ENCODE peak calls at places on chromosomes 2 and 18, in five cellular contexts. O, P, L, J and K are unnamed samples.

GRCh38 chr18:62521588-62521987 is 1.2 kb upstream of the ZCCHC2 start:
- DNase-seq in P (no peak), L (no peak), O (no peak), J (no peak), K (no peak)

GRCh38 chr18:6366776-6367175 is 47.9 kb downstream of the L3MBTL4 start:
- DNase-seq in L (no peak), J (no peak), P (no peak), O (no peak), K (no peak)

GRCh38 chr2:19548116-19548515 is 189.7 kb upstream of the OSR1 start:
- DNase-seq in L (no peak), J (no peak), O (no peak), P (no peak), K (no peak)

GRCh38 chr2:86068098-86069047 is 37.3 kb downstream of the POLR1A start:
- DNase-seq in P (no peak), O (no peak), L (no peak), J (peak; percentile 21), K (no peak)

GRCh38 chr2:9417725-9418124 is 5.6 kb downstream of the ITGB1BP1 start:
- DNase-seq in J (no peak), O (no peak), L (no peak), P (no peak), K (no peak)

GRCh38 chr2:40033781-40034180 is 254.7 kb upstream of the THUMPD2 start:
- DNase-seq in J (no peak), P (no peak), O (no peak), L (no peak), K (no peak)

GRCh38 chr18:33578371-33579146 is 540 bp downstream of the ASXL3 start:
- DNase-seq in O (no peak), L (peak; percentile 21), J (no peak), P (no peak), K (no peak)

GRCh38 chr2:172710584-172711024 is 25.0 kb upstream of the RAPGEF4 start:
- DNase-seq in O (no peak), L (no peak), P (peak; percentile 67), J (no peak), K (peak; percentile 69)

GRCh38 chr2:241724259-241724974 is 10.0 kb upstream of the D2HGDH start:
- DNase-seq in O (no peak), L (no peak), P (peak; percentile 66), J (peak; percentile 4), K (no peak)

GRCh38 chr2:188983427-188984101 is 9.4 kb downstream of the COL3A1 start:
- DNase-seq in L (no peak), O (no peak), P (no peak), J (no peak), K (peak; percentile 83)

DNA sequence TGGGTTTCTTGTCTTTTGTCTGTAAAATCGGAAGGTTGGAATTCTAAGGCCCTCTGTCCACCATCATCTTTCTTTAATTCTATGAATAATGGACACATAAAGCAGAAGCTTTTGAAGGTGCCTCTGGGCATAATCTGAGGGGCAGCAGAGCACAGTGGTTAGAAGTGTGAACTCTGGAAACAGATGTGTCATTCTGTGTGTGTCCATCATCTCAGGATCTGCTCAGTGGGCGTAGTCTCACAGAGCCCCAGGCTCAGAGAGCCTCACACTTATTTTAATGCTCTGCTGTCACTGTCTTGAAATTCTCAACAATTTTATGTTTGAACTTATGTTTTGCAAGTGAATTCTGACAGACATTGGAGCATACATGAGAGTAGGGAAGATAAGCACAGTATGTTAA is 31.0 kb upstream of the CCDC93 start:
- DNase-seq in P (no peak), O (no peak), J (no peak), L (no peak), K (no peak)
- H3K4me3 ChIP-seq in P (no peak overlapping the region), O (no peak overlapping the region), J (no peak overlapping the region), L (no peak overlapping the region), K (no peak overlapping the region)

DNA sequence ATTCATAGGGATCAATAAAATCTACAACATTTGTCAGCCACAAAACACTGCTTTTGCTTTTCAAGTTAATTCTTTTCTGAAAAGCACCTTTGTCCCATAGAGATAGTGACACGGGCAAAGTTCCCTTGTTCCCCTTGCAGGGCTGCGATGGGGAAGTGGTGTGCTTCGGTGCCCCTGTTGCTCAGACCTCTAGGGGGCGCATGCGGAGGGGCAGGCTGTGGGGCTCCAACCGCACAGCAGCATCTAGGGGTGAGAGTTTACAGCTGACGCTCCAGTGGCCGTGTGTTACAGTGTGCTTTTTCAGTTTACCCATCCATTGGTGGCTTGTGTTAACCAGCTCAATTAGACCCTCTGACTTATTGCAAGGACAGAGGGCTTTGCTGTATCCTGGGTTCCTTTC is 1432.2 kb upstream of the ACVR2A start:
- DNase-seq in L (no peak), O (no peak), J (no peak), P (no peak), K (no peak)
- TF ChIP-seq CTCF in L (no peak), O (peak; percentile 37), J (no peak), P (peak; percentile 32), K (no peak)

GRCh38 chr18:79283341-79283879 is 112.3 kb upstream of the NFATC1 start:
- DNase-seq in P (peak; percentile 66), J (no peak), L (no peak), O (no peak), K (no peak)
- H3K4me3 ChIP-seq in P (no peak overlapping the region), J (no peak overlapping the region), L (no peak overlapping the region), O (no peak overlapping the region), K (no peak overlapping the region)

GRCh38 chr18:9673296-9674251 is 34.5 kb upstream of the RAB31 start:
- DNase-seq in P (peak; percentile 38), L (peak; percentile 26), O (peak; percentile 96), J (no peak), K (peak; percentile 85)
- TF ChIP-seq CTCF in P (peak; percentile 53), L (no peak), O (peak; percentile 52), J (no peak), K (peak; percentile 41)

DNA sequence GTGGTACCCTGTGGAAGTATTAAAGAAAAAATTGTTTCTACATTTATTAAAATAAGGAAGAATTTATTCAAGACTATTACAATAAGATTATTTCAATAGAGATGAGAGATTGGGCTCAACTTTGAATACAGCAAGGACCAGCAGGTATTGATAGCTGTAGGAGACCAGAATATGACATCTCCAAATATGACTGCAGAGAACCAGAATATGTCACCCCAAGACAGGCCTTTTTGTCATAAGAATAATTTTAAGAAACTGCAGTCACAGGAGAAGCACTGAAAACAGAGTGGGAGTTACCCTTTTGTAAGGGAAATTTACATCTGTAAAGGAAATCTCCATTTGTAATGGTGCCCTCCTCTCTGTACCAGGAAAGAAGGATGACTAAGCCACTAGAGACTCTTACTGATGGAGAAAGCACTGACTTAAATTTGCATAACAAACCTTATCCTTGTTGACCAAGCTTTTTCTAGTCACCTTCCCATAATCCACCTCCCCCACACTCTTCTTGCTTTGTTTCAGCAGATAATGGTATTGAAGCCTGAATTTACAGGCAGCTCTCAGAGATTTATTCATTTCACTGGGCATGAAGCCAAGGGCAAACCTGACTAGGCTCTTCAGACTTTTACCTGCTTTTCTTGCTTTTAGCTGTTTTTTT is 145.1 kb upstream of the RMP24 start:
- DNase-seq in P (no peak), L (no peak), O (no peak), J (no peak), K (no peak)
- H3K4me3 ChIP-seq in P (no peak overlapping the region), L (no peak overlapping the region), O (no peak overlapping the region), J (no peak overlapping the region), K (no peak overlapping the region)

DNA sequence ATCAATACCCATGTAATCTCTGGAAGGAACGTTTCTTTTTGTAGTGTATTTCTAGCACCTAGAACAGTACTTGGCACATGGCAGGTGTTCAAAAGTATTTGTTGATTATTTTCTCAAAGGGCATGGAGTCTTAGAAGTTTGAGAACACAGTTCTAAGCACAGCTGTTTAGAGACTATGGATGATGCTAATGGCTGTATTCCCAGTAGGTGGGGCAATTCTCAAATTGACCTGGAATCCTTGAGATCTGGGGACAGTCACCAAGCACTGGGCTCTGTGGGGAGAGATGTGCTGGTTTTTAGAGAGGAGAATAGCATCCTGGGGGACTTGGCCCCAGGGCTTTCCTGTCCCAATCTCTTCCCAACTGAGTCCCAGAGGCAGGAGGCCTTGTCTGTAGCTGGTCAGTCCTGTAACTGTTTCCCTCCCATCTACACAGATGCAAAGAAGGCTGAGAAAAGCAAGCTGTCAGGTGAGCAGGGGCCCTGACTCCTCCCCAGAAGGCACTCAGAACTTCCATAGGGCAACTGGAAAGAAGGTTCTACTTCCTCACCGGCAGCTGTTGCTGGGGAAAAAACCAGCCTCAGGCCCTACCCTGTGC is 17.5 kb upstream of the IL36G start:
- DNase-seq in L (no peak), J (no peak), P (no peak), O (no peak), K (no peak)
- TF ChIP-seq CTCF in L (no peak), J (no peak), P (no peak), O (no peak), K (no peak)